ENCODE peak calls at places on chromosomes 3 and 15, in ten cellular contexts. One of them, this sample, is unnamed.
A peak's percentile ranks its signal among the peaks of the same experiment; 100 is the strongest.

GRCh38 chr15:31202953-31203352 is 101.4 kb upstream of the TRPM1 start:
- DNase-seq in colonic mucosa: no peak
- DNase-seq in RWPE1: no peak
- DNase-seq in astrocyte of the spinal cord: no peak
- DNase-seq in dorsolateral prefrontal cortex: no peak
- DNase-seq in GM12878: no peak
- DNase-seq in lower lobe of right lung: no peak
- DNase-seq in uterus: no peak
- DNase-seq in cardiac muscle cell: no peak
- DNase-seq in neural progenitor cell: no peak
- DNase-seq in this sample: no peak

GRCh38 chr15:51623386-51623938 is 891 bp upstream of the DMXL2 start:
- DNase-seq in astrocyte of the spinal cord: no peak
- DNase-seq in GM12878: no peak
- DNase-seq in uterus: peak; percentile 16
- DNase-seq in neural progenitor cell: no peak
- DNase-seq in RWPE1: no peak
- DNase-seq in colonic mucosa: peak; percentile 89
- DNase-seq in dorsolateral prefrontal cortex: no peak
- DNase-seq in lower lobe of right lung: no peak
- DNase-seq in cardiac muscle cell: peak; percentile 13
- DNase-seq in this sample: peak; percentile 15

GRCh38 chr3:129827765-129828164 is 65.7 kb downstream of the TMCC1 start:
- DNase-seq in RWPE1: no peak
- DNase-seq in neural progenitor cell: no peak
- DNase-seq in cardiac muscle cell: no peak
- DNase-seq in lower lobe of right lung: peak; percentile 50
- DNase-seq in uterus: no peak
- DNase-seq in dorsolateral prefrontal cortex: no peak
- DNase-seq in astrocyte of the spinal cord: no peak
- DNase-seq in GM12878: peak; percentile 13
- DNase-seq in colonic mucosa: no peak
- DNase-seq in this sample: peak; percentile 45

GRCh38 chr3:172244011-172244410 is 204.2 kb downstream of the GHSR start:
- DNase-seq in neural progenitor cell: no peak
- DNase-seq in cardiac muscle cell: no peak
- DNase-seq in colonic mucosa: no peak
- DNase-seq in astrocyte of the spinal cord: peak; percentile 42
- DNase-seq in RWPE1: peak; percentile 66
- DNase-seq in lower lobe of right lung: no peak
- DNase-seq in uterus: no peak
- DNase-seq in dorsolateral prefrontal cortex: no peak
- DNase-seq in GM12878: no peak
- DNase-seq in this sample: no peak

GRCh38 chr3:125072749-125073404 is 17.1 kb upstream of the HEG1 start:
- DNase-seq in GM12878: no peak
- DNase-seq in cardiac muscle cell: no peak
- DNase-seq in colonic mucosa: no peak
- DNase-seq in neural progenitor cell: no peak
- DNase-seq in dorsolateral prefrontal cortex: no peak
- DNase-seq in astrocyte of the spinal cord: no peak
- DNase-seq in uterus: no peak
- DNase-seq in RWPE1: no peak
- DNase-seq in lower lobe of right lung: no peak
- DNase-seq in this sample: no peak

GRCh38 chr3:13524979-13525669 is 23.8 kb upstream of the FBLN2 start:
- DNase-seq in cardiac muscle cell: peak; percentile 81
- DNase-seq in RWPE1: no peak
- DNase-seq in GM12878: no peak
- DNase-seq in neural progenitor cell: no peak
- DNase-seq in lower lobe of right lung: no peak
- DNase-seq in colonic mucosa: no peak
- DNase-seq in astrocyte of the spinal cord: peak; percentile 52
- DNase-seq in uterus: peak; percentile 44
- DNase-seq in dorsolateral prefrontal cortex: no peak
- DNase-seq in this sample: no peak

GRCh38 chr3:66812741-66813140 is 185.4 kb upstream of the KBTBD8 start:
- DNase-seq in GM12878: no peak
- DNase-seq in astrocyte of the spinal cord: no peak
- DNase-seq in colonic mucosa: no peak
- DNase-seq in RWPE1: no peak
- DNase-seq in cardiac muscle cell: no peak
- DNase-seq in lower lobe of right lung: no peak
- DNase-seq in uterus: no peak
- DNase-seq in dorsolateral prefrontal cortex: no peak
- DNase-seq in neural progenitor cell: no peak
- DNase-seq in this sample: no peak

GRCh38 chr3:195800240-195800639 is 11.5 kb downstream of the MUC4 start:
- DNase-seq in uterus: no peak
- DNase-seq in dorsolateral prefrontal cortex: no peak
- DNase-seq in neural progenitor cell: no peak
- DNase-seq in RWPE1: no peak
- DNase-seq in astrocyte of the spinal cord: no peak
- DNase-seq in cardiac muscle cell: peak; percentile 54
- DNase-seq in lower lobe of right lung: no peak
- DNase-seq in colonic mucosa: no peak
- DNase-seq in GM12878: no peak
- DNase-seq in this sample: no peak

GRCh38 chr3:88038561-88038960 is 20.2 kb downstream of the CGGBP1 start:
- DNase-seq in colonic mucosa: no peak
- DNase-seq in cardiac muscle cell: peak; percentile 54
- DNase-seq in astrocyte of the spinal cord: peak; percentile 26
- DNase-seq in lower lobe of right lung: no peak
- DNase-seq in uterus: no peak
- DNase-seq in GM12878: no peak
- DNase-seq in dorsolateral prefrontal cortex: no peak
- DNase-seq in neural progenitor cell: no peak
- DNase-seq in RWPE1: peak; percentile 3
- DNase-seq in this sample: no peak

GRCh38 chr15:32688151-32688639 is 29.6 kb upstream of the GREM1 start:
- DNase-seq in uterus: no peak
- DNase-seq in dorsolateral prefrontal cortex: no peak
- DNase-seq in neural progenitor cell: no peak
- DNase-seq in colonic mucosa: peak; percentile 23
- DNase-seq in GM12878: no peak
- DNase-seq in RWPE1: no peak
- DNase-seq in lower lobe of right lung: no peak
- DNase-seq in cardiac muscle cell: no peak
- DNase-seq in astrocyte of the spinal cord: peak; percentile 36
- DNase-seq in this sample: no peak

GRCh38 chr3:45817788-45818523 is 21.6 kb upstream of the SLC6A20 start:
- DNase-seq in uterus: peak; percentile 90
- DNase-seq in dorsolateral prefrontal cortex: no peak
- DNase-seq in lower lobe of right lung: peak; percentile 53
- DNase-seq in GM12878: no peak
- DNase-seq in astrocyte of the spinal cord: peak; percentile 96
- DNase-seq in colonic mucosa: no peak
- DNase-seq in cardiac muscle cell: peak; percentile 92
- DNase-seq in neural progenitor cell: no peak
- DNase-seq in RWPE1: peak; percentile 79
- DNase-seq in this sample: no peak

GRCh38 chr15:93045191-93045785 is 43.7 kb downstream of the RGMA start:
- DNase-seq in RWPE1: no peak
- DNase-seq in GM12878: no peak
- DNase-seq in astrocyte of the spinal cord: no peak
- DNase-seq in colonic mucosa: no peak
- DNase-seq in cardiac muscle cell: no peak
- DNase-seq in dorsolateral prefrontal cortex: no peak
- DNase-seq in lower lobe of right lung: peak; percentile 40
- DNase-seq in uterus: no peak
- DNase-seq in neural progenitor cell: no peak
- DNase-seq in this sample: no peak

GRCh38 chr15:68791431-68792283 is 29.0 kb downstream of the ANP32A start:
- DNase-seq in RWPE1: no peak
- DNase-seq in astrocyte of the spinal cord: no peak
- DNase-seq in GM12878: peak; percentile 87
- DNase-seq in dorsolateral prefrontal cortex: no peak
- DNase-seq in lower lobe of right lung: no peak
- DNase-seq in neural progenitor cell: no peak
- DNase-seq in cardiac muscle cell: no peak
- DNase-seq in uterus: no peak
- DNase-seq in colonic mucosa: no peak
- DNase-seq in this sample: peak; percentile 76

GRCh38 chr3:99128740-99129505 is 227.4 kb upstream of the DCBLD2 start:
- DNase-seq in colonic mucosa: no peak
- DNase-seq in dorsolateral prefrontal cortex: no peak
- DNase-seq in astrocyte of the spinal cord: peak; percentile 96
- DNase-seq in neural progenitor cell: no peak
- DNase-seq in cardiac muscle cell: peak; percentile 93
- DNase-seq in uterus: no peak
- DNase-seq in RWPE1: peak; percentile 80
- DNase-seq in lower lobe of right lung: no peak
- DNase-seq in GM12878: no peak
- DNase-seq in this sample: no peak

GRCh38 chr15:100959066-100960050 is 40.2 kb downstream of the LRRK1 start:
- DNase-seq in lower lobe of right lung: no peak
- DNase-seq in astrocyte of the spinal cord: no peak
- DNase-seq in uterus: no peak
- DNase-seq in cardiac muscle cell: peak; percentile 53
- DNase-seq in neural progenitor cell: no peak
- DNase-seq in dorsolateral prefrontal cortex: no peak
- DNase-seq in colonic mucosa: no peak
- DNase-seq in RWPE1: no peak
- DNase-seq in GM12878: no peak
- DNase-seq in this sample: no peak

GRCh38 chr3:42123012-42123581 is 31.9 kb downstream of the TRAK1 start:
- DNase-seq in GM12878: peak; percentile 69
- DNase-seq in uterus: no peak
- DNase-seq in colonic mucosa: no peak
- DNase-seq in neural progenitor cell: no peak
- DNase-seq in cardiac muscle cell: peak; percentile 55
- DNase-seq in astrocyte of the spinal cord: no peak
- DNase-seq in lower lobe of right lung: no peak
- DNase-seq in RWPE1: no peak
- DNase-seq in dorsolateral prefrontal cortex: no peak
- DNase-seq in this sample: peak; percentile 38

GRCh38 chr3:183378545-183378944 is 49.9 kb downstream of the MCF2L2 start:
- DNase-seq in dorsolateral prefrontal cortex: no peak
- DNase-seq in astrocyte of the spinal cord: no peak
- DNase-seq in lower lobe of right lung: peak; percentile 58
- DNase-seq in uterus: no peak
- DNase-seq in RWPE1: no peak
- DNase-seq in neural progenitor cell: no peak
- DNase-seq in colonic mucosa: no peak
- DNase-seq in GM12878: no peak
- DNase-seq in cardiac muscle cell: no peak
- DNase-seq in this sample: no peak
- TF ChIP-seq CTCF in dorsolateral prefrontal cortex: no peak
- TF ChIP-seq CTCF in astrocyte of the spinal cord: no peak
- TF ChIP-seq CTCF in lower lobe of right lung: no peak
- TF ChIP-seq CTCF in uterus: no peak
- TF ChIP-seq CTCF in RWPE1: no peak
- TF ChIP-seq CTCF in neural progenitor cell: no peak
- TF ChIP-seq CTCF in colonic mucosa: no peak
- TF ChIP-seq CTCF in GM12878: no peak
- TF ChIP-seq CTCF in cardiac muscle cell: no peak
- TF ChIP-seq CTCF in this sample: no peak

DNA sequence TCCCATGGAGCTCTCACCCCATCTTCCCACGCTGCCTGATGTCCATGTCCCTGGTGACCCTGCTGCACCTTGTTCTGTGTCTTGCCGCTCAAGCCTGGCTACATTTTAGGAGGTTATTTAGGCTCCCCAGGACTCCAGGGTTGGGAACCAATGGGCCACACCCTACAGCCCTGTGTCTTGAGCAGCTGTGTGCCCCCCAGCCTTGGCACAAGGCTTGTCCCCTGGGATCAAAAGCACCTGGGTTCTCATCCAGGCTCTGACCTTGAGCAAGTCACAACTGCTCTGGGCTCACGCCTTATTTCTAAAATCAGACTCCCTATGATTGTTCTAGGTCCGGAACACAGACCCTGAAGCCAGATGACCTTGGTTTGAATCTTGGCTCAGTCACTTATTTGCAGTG is 14.1 kb downstream of the SPSB4 start:
- DNase-seq in cardiac muscle cell: no peak
- DNase-seq in lower lobe of right lung: no peak
- DNase-seq in RWPE1: no peak
- DNase-seq in astrocyte of the spinal cord: no peak
- DNase-seq in dorsolateral prefrontal cortex: no peak
- DNase-seq in neural progenitor cell: no peak
- DNase-seq in GM12878: no peak
- DNase-seq in colonic mucosa: no peak
- DNase-seq in uterus: no peak
- DNase-seq in this sample: no peak
- TF ChIP-seq CTCF in cardiac muscle cell: no peak
- TF ChIP-seq CTCF in lower lobe of right lung: no peak
- TF ChIP-seq CTCF in RWPE1: no peak
- TF ChIP-seq CTCF in astrocyte of the spinal cord: no peak
- TF ChIP-seq CTCF in dorsolateral prefrontal cortex: no peak
- TF ChIP-seq CTCF in neural progenitor cell: no peak
- TF ChIP-seq CTCF in GM12878: no peak
- TF ChIP-seq CTCF in colonic mucosa: no peak
- TF ChIP-seq CTCF in uterus: no peak
- TF ChIP-seq CTCF in this sample: no peak

DNA sequence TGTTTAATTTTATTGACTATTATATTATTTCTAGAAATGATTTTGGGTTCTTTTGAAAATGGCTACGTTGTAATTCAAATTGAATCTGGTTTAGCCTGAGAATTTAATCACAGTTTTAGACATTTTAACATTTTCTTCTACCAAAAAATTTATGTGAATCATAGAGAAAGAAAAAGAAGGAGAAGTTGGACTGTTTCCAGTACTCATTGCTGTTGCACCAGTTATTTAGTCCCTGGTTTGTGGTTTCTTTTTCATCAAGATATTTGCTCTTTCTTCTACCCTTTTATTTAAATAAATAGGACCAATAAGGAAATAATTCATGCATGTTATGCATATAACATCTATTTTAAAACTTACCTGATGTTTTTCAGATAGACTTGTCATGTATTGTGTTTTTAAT is 1337.1 kb downstream of the ROBO1 start:
- DNase-seq in GM12878: no peak
- DNase-seq in RWPE1: no peak
- DNase-seq in cardiac muscle cell: peak; percentile 2
- DNase-seq in uterus: no peak
- DNase-seq in dorsolateral prefrontal cortex: no peak
- DNase-seq in neural progenitor cell: no peak
- DNase-seq in lower lobe of right lung: no peak
- DNase-seq in colonic mucosa: no peak
- DNase-seq in astrocyte of the spinal cord: peak; percentile 16
- DNase-seq in this sample: no peak
- TF ChIP-seq CTCF in GM12878: no peak
- TF ChIP-seq CTCF in RWPE1: no peak
- TF ChIP-seq CTCF in cardiac muscle cell: no peak
- TF ChIP-seq CTCF in uterus: no peak
- TF ChIP-seq CTCF in dorsolateral prefrontal cortex: no peak
- TF ChIP-seq CTCF in neural progenitor cell: no peak
- TF ChIP-seq CTCF in lower lobe of right lung: no peak
- TF ChIP-seq CTCF in colonic mucosa: no peak
- TF ChIP-seq CTCF in astrocyte of the spinal cord: no peak
- TF ChIP-seq CTCF in this sample: no peak

DNA sequence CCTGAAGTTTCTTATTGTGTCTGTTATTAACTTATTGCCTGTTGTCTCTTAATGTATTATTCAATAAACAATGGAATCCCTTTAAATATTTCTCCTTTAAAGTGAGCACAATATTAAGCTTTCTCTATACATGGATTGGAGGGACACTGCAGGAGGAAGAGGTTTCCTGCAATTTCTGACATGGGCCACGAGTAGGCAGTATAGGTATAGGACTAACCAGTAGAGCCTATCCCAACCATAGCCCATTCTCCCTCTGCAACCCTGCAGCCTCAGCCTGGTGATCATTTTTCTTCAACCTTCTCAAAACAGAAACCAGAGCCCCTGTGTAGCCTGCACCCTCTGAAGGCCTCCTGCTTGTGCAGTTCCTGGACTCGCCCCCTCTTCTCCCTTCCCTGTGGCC is 124.8 kb downstream of the NEK10 start:
- DNase-seq in cardiac muscle cell: no peak
- DNase-seq in colonic mucosa: no peak
- DNase-seq in RWPE1: no peak
- DNase-seq in uterus: no peak
- DNase-seq in astrocyte of the spinal cord: no peak
- DNase-seq in GM12878: no peak
- DNase-seq in lower lobe of right lung: no peak
- DNase-seq in dorsolateral prefrontal cortex: no peak
- DNase-seq in neural progenitor cell: no peak
- DNase-seq in this sample: no peak
- TF ChIP-seq CTCF in cardiac muscle cell: no peak
- TF ChIP-seq CTCF in colonic mucosa: no peak
- TF ChIP-seq CTCF in RWPE1: no peak
- TF ChIP-seq CTCF in uterus: no peak
- TF ChIP-seq CTCF in astrocyte of the spinal cord: no peak
- TF ChIP-seq CTCF in GM12878: no peak
- TF ChIP-seq CTCF in lower lobe of right lung: no peak
- TF ChIP-seq CTCF in dorsolateral prefrontal cortex: no peak
- TF ChIP-seq CTCF in neural progenitor cell: no peak
- TF ChIP-seq CTCF in this sample: no peak